ENCODE peak calls at places on chromosomes 1 and 21, in four cellular contexts. A is A549, B is GM12878, P is HepG2. Q is an unnamed sample.

GRCh38 chr1:214312530-214313051 is 31.6 kb downstream of the SMYD2 start:
- DNase-seq in A (no peak), B (no peak), P (no peak), Q (no peak)

GRCh38 chr1:10339815-10340214 is 59.0 kb upstream of the PGD start:
- DNase-seq in A (peak), B (no peak), P (no peak), Q (peak)

GRCh38 chr21:38303300-38303699 is 46.5 kb downstream of the KCNJ15 start:
- DNase-seq in A (peak), B (no peak), P (no peak), Q (no peak)

GRCh38 chr1:229271448-229272120 is 673 bp downstream of the RAB4A start:
- DNase-seq in A (no peak), B (no peak), P (peak), Q (peak)

GRCh38 chr21:45830720-45831366 is 150.7 kb upstream of the COL6A1 start:
- DNase-seq in A (no peak), B (no peak), P (no peak), Q (no peak)

GRCh38 chr21:28018213-28018612 is 974.5 kb downstream of the LTN1 start:
- DNase-seq in A (no peak), B (no peak), P (no peak), Q (no peak)

GRCh38 chr1:42832636-42833265 is 13.7 kb upstream of the ZNF691 start:
- DNase-seq in A (no peak), B (no peak), P (no peak), Q (no peak)

GRCh38 chr1:37609002-37609401 is 13.3 kb upstream of the GNL2 start:
- DNase-seq in A (no peak), B (no peak), P (no peak), Q (no peak)

GRCh38 chr1:111754964-111755320 is 759 bp upstream of the DDX20 start:
- DNase-seq in A (peak), B (no peak), P (no peak), Q (peak)

GRCh38 chr1:115240321-115240720 is 97.7 kb downstream of the NGF start:
- DNase-seq in A (no peak), B (no peak), P (no peak), Q (no peak)

GRCh38 chr1:231396643-231397042 is 25.4 kb downstream of the EGLN1 start:
- DNase-seq in A (no peak), B (no peak), P (no peak), Q (no peak)

GRCh38 chr21:16608209-16608830 is 878.5 kb downstream of the USP25 start:
- DNase-seq in A (no peak), B (no peak), P (peak), Q (no peak)

GRCh38 chr1:58628987-58629598 is 52.0 kb upstream of the TACSTD2 start:
- DNase-seq in A (no peak), B (no peak), P (no peak), Q (no peak)

GRCh38 chr21:39452207-39452964 is 616 bp downstream of the SH3BGR start:
- DNase-seq in A (no peak), B (no peak), P (peak), Q (no peak)

GRCh38 chr1:56921486-56921885 is 44.3 kb downstream of the C8B start:
- DNase-seq in A (no peak), B (no peak), P (peak), Q (no peak)

GRCh38 chr1:153494976-153495535 is 34.6 kb upstream of the S100A7 start:
- DNase-seq in A (peak), B (no peak), P (peak), Q (peak)
- TF ChIP-seq CHD4 in A (no peak), B (no peak), P (no peak), Q (no peak)

DNA sequence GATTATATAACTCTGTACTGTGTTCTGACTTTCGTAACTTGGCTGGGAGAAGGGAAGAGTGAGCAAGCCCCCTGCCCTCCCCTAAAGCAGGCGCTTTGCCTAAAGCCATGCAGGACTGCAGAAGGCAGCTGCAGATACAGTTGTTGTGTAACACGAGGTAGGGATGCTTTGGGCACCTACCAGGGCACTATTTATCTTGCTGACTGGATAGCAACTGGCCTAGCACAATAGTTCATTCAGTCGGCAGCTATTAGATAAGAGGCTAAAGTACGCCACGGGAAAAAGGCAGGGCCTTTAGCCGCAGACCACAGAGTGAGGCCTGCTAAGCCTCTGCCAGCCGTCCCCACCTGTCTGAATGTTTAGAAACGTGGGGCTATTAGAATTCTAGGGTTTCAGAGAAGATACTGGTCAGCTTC is 80.9 kb downstream of the TTC3 start:
- DNase-seq in A (no peak), B (no peak), P (peak), Q (no peak)
- TF ChIP-seq CHD4 in A (no peak), B (no peak), P (no peak), Q (no peak)

GRCh38 chr21:34691396-34692032 is 22.7 kb downstream of the CLIC6 start:
- DNase-seq in A (no peak), B (no peak), P (no peak), Q (no peak)
- TF ChIP-seq CHD4 in A (no peak), B (no peak), P (no peak), Q (no peak)

GRCh38 chr21:43268086-43268803 is 99.4 kb downstream of the CRYAA start:
- DNase-seq in A (no peak), B (no peak), P (peak), Q (no peak)
- TF ChIP-seq CHD4 in A (no peak), B (no peak), P (no peak), Q (no peak)

GRCh38 chr1:209095627-209096595 is 487.6 kb upstream of the CAMK1G start:
- DNase-seq in A (peak), B (no peak), P (no peak), Q (no peak)
- TF ChIP-seq CHD4 in A (no peak), B (no peak), P (no peak), Q (no peak)

GRCh38 chr1:53643881-53644390 is 95.0 kb downstream of the GLIS1 start:
- DNase-seq in A (no peak), B (no peak), P (no peak), Q (no peak)
- TF ChIP-seq CHD4 in A (no peak), B (no peak), P (no peak), Q (no peak)

GRCh38 chr1:17582124-17582768 is 42.7 kb downstream of the ARHGEF10L start:
- DNase-seq in A (no peak), B (no peak), P (no peak), Q (no peak)

GRCh38 chr1:17575786-17576584 is 36.5 kb downstream of the ARHGEF10L start:
- DNase-seq in A (no peak), B (no peak), P (peak), Q (no peak)

GRCh38 chr1:17577907-17578297 is 38.4 kb downstream of the ARHGEF10L start:
- DNase-seq in A (no peak), B (no peak), P (no peak), Q (peak)

GRCh38 chr1:17581389-17582123 is 42.1 kb downstream of the ARHGEF10L start:
- DNase-seq in A (no peak), B (no peak), P (peak), Q (no peak)

DNA sequence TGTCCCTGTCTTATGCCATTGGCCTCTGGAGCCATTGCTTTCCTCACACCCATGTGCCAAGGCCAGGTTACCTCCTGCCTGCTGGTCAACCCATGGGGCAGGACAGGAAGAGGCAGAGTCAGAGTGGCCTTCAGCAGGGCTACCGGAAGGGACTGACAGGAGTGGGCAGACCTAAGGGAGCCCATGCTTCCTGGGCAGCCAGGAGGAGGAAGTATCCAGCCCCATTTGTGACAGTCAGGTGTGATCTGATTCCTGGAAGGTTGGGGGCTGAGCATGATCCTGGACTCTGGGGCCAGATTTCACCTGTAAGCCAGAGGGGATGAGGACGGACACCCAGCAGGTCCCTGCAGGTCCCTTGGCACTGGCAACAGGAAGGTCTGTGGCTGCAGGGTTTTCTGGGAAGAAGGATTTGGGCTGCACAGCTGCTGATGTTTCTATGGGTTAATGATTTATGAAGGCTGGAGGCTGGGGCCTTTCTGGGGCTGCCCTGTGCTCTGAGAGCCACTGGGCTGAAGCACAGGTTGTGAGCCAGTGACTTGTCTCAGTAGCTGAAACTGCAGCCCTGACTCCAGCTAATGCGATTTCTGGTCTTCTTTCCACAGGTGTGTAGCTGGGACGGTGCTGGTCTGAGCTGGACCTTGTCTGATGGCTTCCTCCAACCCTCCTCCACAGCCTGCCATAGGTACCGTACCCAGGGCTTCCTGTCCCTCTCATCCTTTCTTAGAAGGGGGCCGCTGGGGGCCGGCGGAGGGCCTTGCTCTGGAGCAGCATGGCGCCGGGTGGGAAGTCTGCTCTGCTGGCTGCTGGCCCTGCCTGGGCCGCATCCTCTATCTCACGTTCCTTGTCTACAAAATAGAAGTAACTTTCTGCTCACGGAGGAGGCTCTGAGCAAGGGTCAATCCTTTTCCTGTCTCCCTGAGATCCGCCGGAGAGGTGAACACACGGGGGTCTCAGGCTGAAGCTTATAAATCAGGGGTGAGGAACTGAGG is 40.7 kb downstream of the ARHGEF10L start:
- DNase-seq in A (no peak), B (no peak), P (peak), Q (no peak)
- TF ChIP-seq CHD4 in A (no peak), B (no peak), P (no peak), Q (no peak)